ENCODE peak calls at places on chromosomes 6 and 20, in five cellular contexts. G is cardiac muscle cell, Y is left ventricle myocardium inferior, D is osteocyte, P is fibroblast of lung. N is an unnamed sample.

GRCh38 chr20:2604506-2604835 is 48.0 kb upstream of the NOP56 start:
- DNase-seq in G (no peak), Y (no peak), D (no peak), P (no peak), N (no peak)

GRCh38 chr20:4041748-4042411 is 26.5 kb upstream of the RNF24 start:
- DNase-seq in G (peak; percentile 99), Y (peak; percentile 25), D (no peak), P (peak; percentile 89), N (no peak)

GRCh38 chr20:41309817-41310216 is 7.7 kb downstream of the ZHX3 start:
- DNase-seq in G (peak; percentile 80), Y (no peak), D (no peak), P (peak; percentile 75), N (no peak)

GRCh38 chr6:116314878-116315277 is 35.1 kb upstream of the TSPYL1 start:
- DNase-seq in G (peak; percentile 25), Y (no peak), D (no peak), P (no peak), N (peak; percentile 17)

GRCh38 chr6:106967936-106968555 is 6.5 kb downstream of the CD24 start:
- DNase-seq in G (no peak), Y (no peak), D (no peak), P (no peak), N (no peak)

GRCh38 chr6:158923801-158924498 is 76.1 kb downstream of the RSPH3 start:
- DNase-seq in G (no peak), Y (no peak), D (peak; percentile 21), P (no peak), N (no peak)

GRCh38 chr6:135087403-135087802 is 32.8 kb upstream of the HBS1L start:
- DNase-seq in G (no peak), Y (no peak), D (no peak), P (no peak), N (no peak)

GRCh38 chr6:150940951-150941350 is 75.4 kb downstream of the MTHFD1L start:
- DNase-seq in G (no peak), Y (no peak), D (no peak), P (peak; percentile 43), N (no peak)

GRCh38 chr20:53658973-53659372 is 65.3 kb upstream of the ZNF217 start:
- DNase-seq in G (no peak), Y (no peak), D (no peak), P (no peak), N (no peak)

GRCh38 chr20:55057779-55058415 is 582.5 kb downstream of the DOK5 start:
- DNase-seq in G (no peak), Y (no peak), D (no peak), P (no peak), N (no peak)

GRCh38 chr6:13794184-13794583 is 20.2 kb downstream of the MCUR1 start:
- DNase-seq in G (peak; percentile 75), Y (no peak), D (no peak), P (peak; percentile 52), N (no peak)

GRCh38 chr20:48776306-48776705 is 51.5 kb downstream of the PREX1 start:
- DNase-seq in G (peak; percentile 66), Y (no peak), D (no peak), P (peak; percentile 54), N (no peak)

GRCh38 chr20:50015636-50015992 is 32.8 kb downstream of the SNAI1 start:
- DNase-seq in G (no peak), Y (no peak), D (no peak), P (no peak), N (no peak)

GRCh38 chr6:45610374-45610773 is 232.6 kb upstream of the SUPT3H start:
- DNase-seq in G (no peak), Y (no peak), D (no peak), P (no peak), N (no peak)

GRCh38 chr20:14477125-14477524 is 139.7 kb upstream of the FLRT3 start:
- DNase-seq in G (peak; percentile 8), Y (no peak), D (no peak), P (peak; percentile 82), N (no peak)

GRCh38 chr20:57480444-57481152 is 44.3 kb downstream of the CTCFL start:
- DNase-seq in G (no peak), Y (no peak), D (no peak), P (no peak), N (peak; percentile 85)

GRCh38 chr6:57268294-57268640 is 46.2 kb upstream of the RAB23 start:
- DNase-seq in G (no peak), Y (no peak), D (no peak), P (no peak), N (no peak)
- TF ChIP-seq CTCF in G (no peak), Y (no peak), D (no peak), P (no peak), N (no peak)

GRCh38 chr20:36273414-36274247 is 32.5 kb upstream of the DLGAP4 start:
- DNase-seq in G (peak; percentile 28), Y (no peak), D (peak; percentile 77), P (peak; percentile 19), N (peak; percentile 70)
- TF ChIP-seq CTCF in G (peak; percentile 35), Y (peak; percentile 31), D (peak; percentile 42), P (peak; percentile 35), N (peak; percentile 32)

GRCh38 chr6:56757585-56757984 is 114.9 kb upstream of the DST start:
- DNase-seq in G (peak; percentile 78), Y (no peak), D (no peak), P (peak; percentile 84), N (no peak)
- TF ChIP-seq CTCF in G (peak; percentile 56), Y (peak; percentile 45), D (peak; percentile 44), P (peak; percentile 67), N (peak; percentile 17)

GRCh38 chr6:43814111-43814510 is 44.1 kb downstream of the VEGFA start:
- DNase-seq in G (no peak), Y (no peak), D (no peak), P (no peak), N (no peak)

GRCh38 chr6:43821101-43821886 is 51.3 kb downstream of the VEGFA start:
- DNase-seq in G (no peak), Y (no peak), D (no peak), P (no peak), N (no peak)

GRCh38 chr6:43814865-43815264 is 44.9 kb downstream of the VEGFA start:
- DNase-seq in G (no peak), Y (no peak), D (no peak), P (no peak), N (no peak)

GRCh38 chr6:43820486-43820885 is 50.5 kb downstream of the VEGFA start:
- DNase-seq in G (no peak), Y (no peak), D (no peak), P (no peak), N (no peak)

DNA sequence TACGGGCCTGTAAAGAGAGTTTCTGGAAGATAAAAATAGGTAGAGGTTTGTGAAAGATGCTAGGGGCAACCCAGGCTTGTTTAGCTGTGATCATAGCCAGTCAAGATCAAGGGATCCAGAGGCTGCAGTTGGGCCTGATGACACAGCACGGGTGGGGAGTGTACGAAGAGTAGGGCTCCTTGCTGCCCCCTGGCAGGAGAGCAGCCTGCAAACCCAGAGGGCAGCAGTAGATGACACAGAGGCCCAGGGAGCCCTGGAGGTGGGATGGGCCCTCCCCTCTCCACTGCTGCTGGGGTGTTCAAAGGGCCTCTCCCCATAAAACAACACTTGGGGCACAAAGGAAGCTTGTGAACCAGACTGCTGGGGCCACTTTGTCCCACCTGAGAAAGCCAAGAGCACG is 47.2 kb downstream of the VEGFA start:
- DNase-seq in G (peak; percentile 41), Y (peak; percentile 52), D (no peak), P (peak; percentile 30), N (no peak)
- TF ChIP-seq CTCF in G (peak; percentile 38), Y (peak; percentile 64), D (peak; percentile 29), P (peak; percentile 29), N (no peak)

GRCh38 chr6:30363459-30363858 is 18.5 kb downstream of the RPP21 start:
- DNase-seq in G (no peak), Y (no peak), D (no peak), P (no peak), N (no peak)

GRCh38 chr6:30361661-30362060 is 16.7 kb downstream of the RPP21 start:
- DNase-seq in G (no peak), Y (no peak), D (no peak), P (no peak), N (no peak)

GRCh38 chr6:30359276-30359675 is 14.3 kb downstream of the RPP21 start:
- DNase-seq in G (no peak), Y (no peak), D (no peak), P (no peak), N (no peak)

GRCh38 chr6:30360139-30360538 is 15.2 kb downstream of the RPP21 start:
- DNase-seq in G (no peak), Y (no peak), D (no peak), P (no peak), N (no peak)

GRCh38 chr6:30364591-30364990 is 19.6 kb downstream of the RPP21 start:
- DNase-seq in G (no peak), Y (no peak), D (no peak), P (no peak), N (no peak)
- TF ChIP-seq CTCF in G (no peak), Y (no peak), D (no peak), P (no peak), N (no peak)

DNA sequence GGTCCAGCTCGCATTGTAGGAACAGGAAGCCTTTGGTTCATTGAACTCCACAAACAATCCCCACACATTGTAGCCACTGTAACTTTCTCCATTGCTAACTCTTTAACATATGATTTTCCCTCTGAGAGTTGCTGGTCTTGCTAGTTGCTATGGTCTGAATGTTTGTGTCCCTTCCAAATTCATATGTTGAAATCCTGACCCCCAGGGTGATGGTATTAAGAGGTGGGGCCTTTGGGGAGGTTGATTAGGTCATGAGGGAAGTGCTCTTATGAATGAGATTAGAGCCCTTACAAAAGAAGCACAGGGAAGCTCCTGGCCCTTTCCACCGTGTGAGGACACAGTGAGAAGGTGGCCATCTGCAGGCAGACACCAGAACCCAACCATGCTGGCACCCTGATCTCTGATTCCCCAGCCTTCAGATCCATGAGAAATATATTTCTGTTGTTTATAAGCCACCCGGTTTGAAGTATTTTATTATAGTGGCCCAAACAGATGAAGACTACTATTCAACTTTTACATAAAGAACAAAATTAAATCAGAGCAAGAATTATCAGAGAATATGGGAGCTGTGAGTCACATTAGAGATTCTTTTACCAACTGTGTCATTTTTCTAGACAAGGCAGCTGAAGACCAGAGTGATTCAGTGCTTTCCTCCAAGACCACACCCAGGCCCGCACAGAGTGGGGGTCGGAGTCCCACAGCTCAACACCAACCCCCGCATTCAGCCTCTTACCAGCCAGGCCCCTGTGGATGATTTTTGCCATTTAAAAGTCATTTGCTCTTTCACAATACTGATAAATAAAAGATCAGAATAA is 143.0 kb downstream of the SAMD5 start:
- DNase-seq in G (peak; percentile 59), Y (peak; percentile 22), D (no peak), P (peak; percentile 82), N (no peak)
- TF ChIP-seq CTCF in G (peak; percentile 4), Y (peak; percentile 62), D (peak; percentile 46), P (peak; percentile 41), N (no peak)

GRCh38 chr6:73803562-73804221 is 107.7 kb downstream of the CD109 start:
- DNase-seq in G (peak; percentile 91), Y (no peak), D (no peak), P (peak; percentile 93), N (no peak)
- TF ChIP-seq CTCF in G (peak; percentile 68), Y (peak; percentile 45), D (peak; percentile 62), P (peak; percentile 66), N (peak; percentile 9)